ENCODE peak calls at places on chromosome 10, in six cellular contexts. O, G, L, U, N and P are unnamed samples.
A peak's percentile ranks its signal among the peaks of the same experiment; 100 is the strongest.

GRCh38 chr10:71429929-71430328 is 33.2 kb downstream of the CDH23 start:
- DNase-seq in U (peak; percentile 29), O (no peak), N (no peak), G (no peak), L (no peak), P (no peak)

GRCh38 chr10:3886191-3886590 is 101.2 kb upstream of the KLF6 start:
- DNase-seq in U (no peak), O (no peak), N (peak; percentile 65), G (no peak), L (no peak), P (no peak)

GRCh38 chr10:46035923-46036849 is 5.8 kb upstream of the NCOA4 start:
- DNase-seq in N (no peak), U (no peak), O (no peak), L (no peak), G (no peak), P (no peak)

GRCh38 chr10:6987536-6987945 is 407.5 kb upstream of the PRKCQ start:
- DNase-seq in G (peak; percentile 60), L (no peak), N (no peak), O (no peak), U (no peak), P (no peak)

GRCh38 chr10:112519129-112519761 is 72.2 kb downstream of the VTI1A start:
- DNase-seq in U (no peak), O (no peak), N (no peak), G (no peak), L (no peak), P (no peak)

GRCh38 chr10:50572017-50572491 is 51.7 kb downstream of the SGMS1 start:
- DNase-seq in L (no peak), U (no peak), N (no peak), G (no peak), O (no peak), P (no peak)

GRCh38 chr10:21953585-21954057 is 49.9 kb downstream of the DNAJC1 start:
- DNase-seq in N (peak; percentile 51), G (no peak), U (peak; percentile 50), O (no peak), L (peak; percentile 23), P (no peak)

GRCh38 chr10:122206471-122207065 is 64.5 kb upstream of the BTBD16 start:
- DNase-seq in G (no peak), U (no peak), L (no peak), O (no peak), N (no peak), P (no peak)

GRCh38 chr10:120423350-120424197 is 33.5 kb upstream of the PLPP4 start:
- DNase-seq in O (no peak), N (peak; percentile 83), L (no peak), U (peak; percentile 57), G (peak; percentile 30), P (peak; percentile 20)

GRCh38 chr10:70930251-70931000 is 42.1 kb upstream of the PCBD1 start:
- DNase-seq in U (no peak), O (no peak), L (no peak), N (no peak), G (no peak), P (no peak)

GRCh38 chr10:111968624-111969023 is 214.9 kb downstream of the GPAM start:
- DNase-seq in G (no peak), U (no peak), N (no peak), O (no peak), L (no peak), P (no peak)

GRCh38 chr10:75592888-75593643 is 161.6 kb downstream of the LRMDA start:
- DNase-seq in O (no peak), N (no peak), G (no peak), U (no peak), L (no peak), P (no peak)

GRCh38 chr10:33180390-33180789 is 154.1 kb downstream of the NRP1 start:
- DNase-seq in L (no peak), N (no peak), O (no peak), U (no peak), G (no peak), P (no peak)

GRCh38 chr10:86872757-86873156 is 84.7 kb downstream of the MMRN2 start:
- DNase-seq in N (no peak), G (no peak), U (no peak), O (no peak), L (no peak), P (no peak)